ENCODE peak calls at places on chromosomes 4 and X, in eight cellular contexts. W, T, O, G, L, A, V and H are unnamed samples. For H3K4me1 and H3K9me3, the result is how much of the 10 kb centered on the place peaks cover.

GRCh38 chrX:49271341-49271740 is 1.7 kb downstream of the PPP1R3F start:
- DNase-seq in O (no peak), G (no peak), T (peak), W (no peak), L (no peak), V (peak), A (no peak), H (no peak)

GRCh38 chrX:63768760-63769159 is 16.3 kb downstream of the ARHGEF9 start:
- DNase-seq in W (no peak), G (no peak), A (no peak), O (no peak), L (no peak), V (no peak), T (no peak), H (no peak)

GRCh38 chr4:147589586-147589985 is 27.6 kb upstream of the TMEM184C start:
- DNase-seq in O (peak), T (no peak), V (no peak), A (no peak), W (no peak), G (no peak), L (no peak), H (no peak)

GRCh38 chr4:12966741-12967140 is 517.4 kb downstream of the RAB28 start:
- DNase-seq in W (no peak), L (no peak), V (no peak), T (no peak), A (no peak), O (no peak), G (no peak), H (no peak)

GRCh38 chrX:140091276-140091886 is 126.1 kb upstream of the CXorf66 start:
- DNase-seq in O (no peak), V (peak), G (no peak), A (peak), W (peak), T (peak), L (peak), H (no peak)

GRCh38 chrX:386239-386767 is 404 bp downstream of the PPP2R3B start:
- DNase-seq in L (no peak), G (no peak), A (peak), O (no peak), W (no peak), V (peak), T (peak), H (no peak)

GRCh38 chrX:153494541-153495361 is at the start of gene BGN:
- DNase-seq in G (peak), W (peak), A (no peak), O (peak), L (peak), T (peak), V (no peak), H (peak)

GRCh38 chr4:24070117-24070516 is 180.3 kb upstream of the PPARGC1A start:
- DNase-seq in T (no peak), V (no peak), L (no peak), W (peak), G (no peak), O (peak), A (no peak), H (no peak)

GRCh38 chrX:53224860-53225797 is at the start of gene KDM5C:
- DNase-seq in G (peak), L (peak), V (peak), T (peak), A (peak), O (peak), W (peak), H (peak)

GRCh38 chr4:147737623-147738022 is 5.7 kb downstream of the ARHGAP10 start:
- DNase-seq in V (no peak), W (peak), T (no peak), L (no peak), O (no peak), G (no peak), A (no peak), H (no peak)

GRCh38 chr4:184064877-184065276 is 152.8 kb downstream of the ENPP6 start:
- DNase-seq in G (no peak), L (no peak), A (peak), V (peak), W (no peak), O (no peak), T (no peak), H (no peak)

GRCh38 chr4:158682071-158682470 is 10.0 kb downstream of the ETFDH start:
- DNase-seq in O (no peak), V (no peak), A (no peak), W (no peak), G (no peak), L (no peak), T (no peak), H (no peak)

GRCh38 chrX:130108647-130109428 is 1.5 kb downstream of the ELF4 start:
- DNase-seq in T (peak), W (peak), G (no peak), V (no peak), O (no peak), L (peak), A (peak), H (no peak)

GRCh38 chrX:129945131-129945530 is 37.3 kb upstream of the BCORL1 start:
- DNase-seq in W (no peak), V (no peak), L (no peak), G (no peak), A (no peak), T (no peak), O (peak), H (no peak)

GRCh38 chr4:124085561-124086180 is 626.9 kb downstream of the ANKRD50 start:
- DNase-seq in W (no peak), G (no peak), A (no peak), L (no peak), T (no peak), V (no peak), O (no peak), H (no peak)

GRCh38 chr4:68904786-68905185 is 46.8 kb downstream of the UGT2A3 start:
- DNase-seq in W (no peak), O (no peak), T (no peak), G (no peak), L (no peak), V (peak), A (peak), H (no peak)

GRCh38 chr4:45453258-45453841 is 670.5 kb downstream of the GABRG1 start:
- DNase-seq in W (no peak), A (no peak), O (peak), T (no peak), V (no peak), L (no peak), G (no peak), H (no peak)

GRCh38 chr4:848803-849477 is 23.0 kb upstream of the CPLX1 start:
- DNase-seq in O (no peak), G (no peak), V (no peak), L (no peak), T (no peak), A (no peak), W (no peak), H (no peak)

GRCh38 chrX:39869846-39870601 is 227.7 kb downstream of the BCOR start:
- DNase-seq in L (peak), V (no peak), T (no peak), A (no peak), O (no peak), G (peak), W (peak), H (no peak)

GRCh38 chr4:166895771-166896170 is 338.5 kb downstream of the SPOCK3 start:
- DNase-seq in L (no peak), V (no peak), T (no peak), W (no peak), A (no peak), G (no peak), O (no peak), H (no peak)

GRCh38 chrX:103817502-103817901 is 14.6 kb downstream of the RAB9B start:
- DNase-seq in W (no peak), O (peak), V (no peak), A (peak), T (no peak), L (no peak), G (peak), H (no peak)

GRCh38 chr4:83552085-83552484 is 16.2 kb downstream of the GPAT3 start:
- DNase-seq in G (no peak), W (peak), O (peak), A (no peak), T (no peak), V (no peak), L (no peak), H (no peak)

GRCh38 chr4:170089743-170090666 is at the start of gene AADAT:
- DNase-seq in V (peak), A (peak), W (peak), O (peak), L (peak), T (peak), G (peak), H (peak)

GRCh38 chr4:155899891-155900290 is 3.6 kb upstream of the TDO2 start:
- DNase-seq in W (no peak), G (no peak), L (no peak), A (no peak), T (no peak), O (peak), V (no peak), H (no peak)

GRCh38 chr4:86896596-86896995 is 4.4 kb upstream of the C4orf36 start:
- DNase-seq in L (no peak), A (no peak), T (no peak), O (no peak), G (no peak), W (no peak), V (no peak), H (no peak)

GRCh38 chr4:8238515-8239053 is 31.0 kb upstream of the HTRA3 start:
- DNase-seq in W (no peak), O (no peak), V (no peak), G (no peak), A (no peak), L (peak), T (no peak), H (no peak)

GRCh38 chrX:46461653-46462191 is 83.5 kb downstream of the ZNF674 start:
- DNase-seq in O (no peak), W (no peak), A (no peak), G (no peak), L (no peak), T (no peak), V (no peak), H (no peak)

GRCh38 chr4:42515156-42515884 is 118.0 kb downstream of the SHISA3 start:
- DNase-seq in O (peak), V (no peak), A (no peak), G (no peak), W (no peak), T (no peak), L (no peak), H (no peak)

GRCh38 chr4:38364383-38364963 is 299.5 kb upstream of the KLF3 start:
- DNase-seq in G (no peak), T (no peak), V (no peak), O (no peak), L (no peak), W (no peak), A (no peak), H (no peak)

GRCh38 chr4:19375405-19375804 is 876.3 kb upstream of the SLIT2 start:
- DNase-seq in G (no peak), T (no peak), W (no peak), O (no peak), V (no peak), L (no peak), A (no peak), H (no peak)

GRCh38 chr4:138677651-138678202 is 337.9 kb upstream of the NOCT start:
- DNase-seq in L (no peak), G (no peak), A (no peak), T (no peak), O (no peak), V (no peak), W (no peak), H (no peak)

GRCh38 chr4:8917868-8918783 is 46.5 kb upstream of the HMX1 start:
- DNase-seq in V (peak), T (peak), G (peak), L (peak), O (no peak), W (peak), A (peak), H (peak)

GRCh38 chr4:1500966-1501753 is 94.9 kb upstream of the NKX1-1 start:
- DNase-seq in W (no peak), A (no peak), O (no peak), V (no peak), G (no peak), T (no peak), L (no peak), H (peak)

GRCh38 chr4:159655547-159655946 is 552.7 kb downstream of the RAPGEF2 start:
- DNase-seq in O (peak), G (no peak), T (no peak), V (no peak), L (no peak), W (no peak), A (no peak), H (no peak)

GRCh38 chrX:43474321-43474720 is 181.8 kb upstream of the MAOA start:
- DNase-seq in L (no peak), A (no peak), T (no peak), V (no peak), O (no peak), W (no peak), G (no peak), H (no peak)

GRCh38 chr4:182827981-182828677 is 89.1 kb downstream of the DCTD start:
- DNase-seq in A (no peak), G (no peak), L (no peak), W (no peak), O (no peak), V (no peak), T (no peak), H (no peak)

GRCh38 chr4:56330691-56331090 is 56.6 kb downstream of the AASDH start:
- DNase-seq in T (no peak), O (peak), L (peak), V (no peak), W (no peak), G (no peak), A (no peak), H (no peak)

GRCh38 chrX:78092296-78092695 is 11.8 kb upstream of the PGK1 start:
- DNase-seq in W (peak), T (no peak), L (no peak), G (peak), A (no peak), V (no peak), O (peak), H (no peak)

GRCh38 chr4:53730431-53730830 is 139.1 kb upstream of the LNX1 start:
- DNase-seq in W (no peak), V (no peak), L (no peak), T (no peak), O (no peak), G (no peak), A (no peak), H (no peak)

GRCh38 chr4:53734584-53735363 is 143.5 kb upstream of the LNX1 start:
- DNase-seq in T (no peak), G (peak), V (no peak), L (no peak), O (peak), W (no peak), A (no peak), H (no peak)

DNA sequence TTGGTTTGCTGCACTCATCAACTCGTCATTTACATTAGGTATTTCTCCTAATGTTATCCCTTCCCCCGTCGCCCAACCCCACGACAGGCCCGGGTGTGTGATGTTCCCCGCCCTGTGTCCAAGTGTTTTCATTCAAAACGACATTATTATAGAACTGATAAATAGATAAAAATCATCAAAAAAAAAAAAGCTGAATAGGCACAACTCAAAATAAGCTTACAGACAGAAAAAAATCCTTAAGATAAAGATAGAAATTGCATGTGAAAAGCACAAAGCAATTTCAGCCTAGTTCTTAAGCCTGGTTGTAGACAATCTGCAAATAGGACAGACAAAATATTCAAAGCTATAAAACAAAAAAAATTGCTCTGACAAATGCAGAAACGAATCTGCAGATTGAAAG is 142.9 kb upstream of the LNX1 start:
- DNase-seq in L (no peak), O (no peak), G (no peak), T (no peak), V (no peak), W (no peak), A (no peak), H (no peak)
- H3K4me1 ChIP-seq in L (under half), O (under half), G (under half), T (under half), V (under half), W (under half), A (under half), H (under half)

GRCh38 chrX:55579115-55579514 is 44.1 kb upstream of the FOXR2 start:
- DNase-seq in L (no peak), V (no peak), G (no peak), O (no peak), T (no peak), W (no peak), A (no peak), H (no peak)
- H3K9me3 ChIP-seq in L (under half), V (under half), G (under half), O (under half), T (under half), W (under half), A (under half), H (under half)

GRCh38 chrX:51954592-51954991 is 61.2 kb downstream of the MAGED1 start:
- DNase-seq in T (no peak), A (no peak), V (no peak), O (no peak), L (no peak), G (no peak), W (no peak), H (no peak)
- H3K27ac ChIP-seq in T (no peak), A (no peak), V (no peak), O (no peak), L (no peak), G (no peak), W (no peak), H (no peak)

DNA sequence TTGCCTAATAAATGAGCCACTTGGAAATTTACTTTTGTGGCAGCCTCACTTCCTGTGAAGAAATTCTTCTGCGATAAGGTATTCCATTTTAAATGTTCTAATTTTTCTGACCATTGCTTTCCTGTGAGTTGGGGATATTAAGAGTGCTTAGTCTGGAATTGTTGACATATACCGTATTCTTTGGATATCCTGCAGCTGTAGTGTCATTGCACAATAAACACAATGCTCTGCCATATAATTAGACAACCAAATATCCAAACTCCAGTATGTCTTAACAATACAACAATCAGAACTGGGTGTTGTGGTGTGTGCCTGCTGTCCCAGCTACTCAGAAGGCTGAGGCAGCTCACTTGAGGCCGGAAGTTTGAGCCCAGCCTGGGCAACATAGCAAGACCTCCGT is 99.4 kb downstream of the LUZP4 start:
- DNase-seq in G (no peak), O (peak), T (no peak), A (no peak), L (no peak), W (no peak), V (no peak), H (no peak)
- H3K4me1 ChIP-seq in G (under half), O (under half), T (under half), A (under half), L (under half), W (under half), V (under half), H (under half)

GRCh38 chr4:119597377-119597776 is 31.2 kb downstream of the PDE5A start:
- DNase-seq in G (no peak), T (no peak), W (no peak), V (no peak), A (no peak), L (no peak), O (peak), H (no peak)
- H3K9me3 ChIP-seq in G (under half), T (under half), W (under half), V (under half), A (under half), L (under half), O (under half), H (under half)